ENCODE peak calls at places on chromosomes 12 and 14, in ten cellular contexts. C is upper lobe of left lung, G is astrocyte, Q is Karpas-422, O is A673, B is neural progenitor cell, Z is cardiac muscle cell, H is right atrium auricular region, U is uterus, K is stomach. J is an unnamed sample. For H3K9me3, the result is how much of the 10 kb centered on the place peaks cover.

GRCh38 chr14:99238234-99238633 is 33.8 kb downstream of the BCL11B start:
- DNase-seq in C (no peak), G (no peak), Q (no peak), O (no peak), B (no peak), Z (no peak), H (no peak), U (no peak), K (no peak), J (no peak)

GRCh38 chr12:49288412-49288853 is 6.5 kb upstream of the PRPH start:
- DNase-seq in C (no peak), G (no peak), Q (peak), O (peak), B (peak), Z (peak), H (peak), U (peak), K (peak), J (no peak)

GRCh38 chr14:101709533-101709881 is 52.0 kb upstream of the PPP2R5C start:
- DNase-seq in C (no peak), G (no peak), Q (no peak), O (no peak), B (no peak), Z (no peak), H (no peak), U (no peak), K (peak), J (no peak)

GRCh38 chr12:17062296-17063061 is 456.5 kb upstream of the LMO3 start:
- DNase-seq in C (no peak), G (no peak), Q (no peak), O (peak), B (no peak), Z (no peak), H (no peak), U (no peak), K (no peak), J (no peak)

GRCh38 chr12:659090-659683 is 4.1 kb downstream of the NINJ2 start:
- DNase-seq in C (no peak), G (no peak), Q (peak), O (no peak), B (peak), Z (no peak), H (no peak), U (no peak), K (no peak), J (no peak)

GRCh38 chr14:74437654-74438053 is 11.6 kb upstream of the SYNDIG1L start:
- DNase-seq in C (no peak), G (no peak), Q (no peak), O (no peak), B (peak), Z (peak), H (no peak), U (no peak), K (no peak), J (no peak)

GRCh38 chr14:55151601-55152000 is 22.5 kb downstream of the LGALS3 start:
- DNase-seq in C (no peak), G (no peak), Q (no peak), O (no peak), B (no peak), Z (no peak), H (no peak), U (no peak), K (no peak), J (no peak)

GRCh38 chr12:40225337-40225983 is 663 bp downstream of the LRRK2 start:
- DNase-seq in C (no peak), G (no peak), Q (no peak), O (no peak), B (no peak), Z (no peak), H (no peak), U (no peak), K (no peak), J (no peak)

GRCh38 chr14:30034049-30034635 is 106.5 kb upstream of the PRKD1 start:
- DNase-seq in C (no peak), G (peak), Q (no peak), O (no peak), B (peak), Z (no peak), H (no peak), U (no peak), K (no peak), J (no peak)

GRCh38 chr14:21042918-21043317 is 756 bp downstream of the RNASE7 start:
- DNase-seq in C (no peak), G (no peak), Q (no peak), O (no peak), B (no peak), Z (no peak), H (no peak), U (no peak), K (no peak), J (no peak)

GRCh38 chr12:106632797-106633450 is 50.1 kb downstream of the RFX4 start:
- DNase-seq in C (no peak), G (no peak), Q (no peak), O (no peak), B (no peak), Z (no peak), H (no peak), U (no peak), K (no peak), J (no peak)

GRCh38 chr14:40909906-40910305 is 696.8 kb upstream of the LRFN5 start:
- DNase-seq in C (no peak), G (no peak), Q (no peak), O (no peak), B (peak), Z (peak), H (no peak), U (no peak), K (no peak), J (no peak)

GRCh38 chr14:104184911-104185499 is 46.6 kb downstream of the KIF26A start:
- DNase-seq in C (peak), G (no peak), Q (no peak), O (no peak), B (no peak), Z (no peak), H (no peak), U (peak), K (no peak), J (no peak)

GRCh38 chr14:61811882-61812346 is 49.7 kb downstream of the SNAPC1 start:
- DNase-seq in C (no peak), G (no peak), Q (no peak), O (no peak), B (no peak), Z (no peak), H (no peak), U (no peak), K (no peak), J (no peak)
- H3K27ac ChIP-seq in C (no peak), G (no peak), Q (no peak), O (no peak), B (no peak), Z (no peak), H (no peak), U (no peak), K (no peak), J (no peak)

DNA sequence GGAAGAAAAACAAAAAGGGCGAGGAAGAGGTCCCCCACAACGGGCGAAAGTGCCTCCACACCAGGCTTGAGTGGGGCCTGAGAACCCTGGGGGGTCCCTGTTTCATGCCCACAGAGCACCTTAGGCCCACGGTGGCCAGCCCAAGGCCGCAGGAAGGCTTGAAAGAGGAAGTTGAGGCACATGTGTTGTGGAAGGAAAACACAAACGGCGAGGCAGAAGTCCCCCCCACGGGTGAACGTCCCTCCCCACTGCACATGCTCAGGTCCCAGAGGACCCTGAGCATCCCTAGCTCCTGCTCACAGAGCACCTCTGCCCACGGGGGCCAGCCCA is 371.5 kb downstream of the ALG10 start:
- DNase-seq in C (no peak), G (no peak), Q (no peak), O (no peak), B (no peak), Z (no peak), H (no peak), U (no peak), K (peak), J (no peak)
- H3K9me3 ChIP-seq in C (under half), G (under half), Q (under half), O (under half), B (under half), Z (under half), H (under half), U (under half), K (under half), J (under half)

DNA sequence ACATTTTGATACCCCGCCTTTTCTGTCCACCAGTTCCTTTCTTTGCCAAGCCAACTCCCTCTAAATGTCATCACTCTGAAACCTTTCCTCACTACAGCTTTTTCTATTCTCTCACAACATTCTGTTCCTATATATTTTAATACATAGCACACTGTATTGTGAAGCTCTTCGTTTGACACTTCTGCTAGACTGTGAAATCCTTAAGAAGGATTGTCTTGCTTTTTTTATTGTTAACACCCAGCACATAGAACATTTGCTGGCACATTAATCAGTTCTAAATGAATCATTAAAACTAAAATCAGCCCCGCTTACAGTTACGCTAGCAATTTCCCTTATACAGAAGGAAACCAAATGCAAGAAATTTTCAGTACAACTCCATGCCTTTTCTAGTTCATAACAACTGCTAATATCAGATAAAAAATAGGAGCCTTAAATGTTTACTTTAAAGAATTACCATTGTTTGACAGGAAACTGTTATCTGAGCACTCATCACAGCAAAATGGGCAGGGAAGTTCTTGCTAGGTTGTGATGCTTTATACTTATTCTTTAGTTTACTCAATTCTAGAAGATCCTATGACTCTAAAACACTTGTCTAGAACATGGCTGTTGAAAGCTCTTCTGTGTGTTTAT is 93.5 kb downstream of the PPP1R12A start:
- DNase-seq in C (no peak), G (no peak), Q (no peak), O (no peak), B (no peak), Z (no peak), H (no peak), U (no peak), K (no peak), J (no peak)
- H3K27ac ChIP-seq in C (peak), G (no peak), Q (no peak), O (no peak), B (no peak), Z (peak), H (no peak), U (no peak), K (no peak), J (no peak)

GRCh38 chr12:117778656-117779055 is 190.1 kb downstream of the KSR2 start:
- DNase-seq in C (no peak), G (no peak), Q (no peak), O (no peak), B (no peak), Z (no peak), H (no peak), U (no peak), K (no peak), J (no peak)

DNA sequence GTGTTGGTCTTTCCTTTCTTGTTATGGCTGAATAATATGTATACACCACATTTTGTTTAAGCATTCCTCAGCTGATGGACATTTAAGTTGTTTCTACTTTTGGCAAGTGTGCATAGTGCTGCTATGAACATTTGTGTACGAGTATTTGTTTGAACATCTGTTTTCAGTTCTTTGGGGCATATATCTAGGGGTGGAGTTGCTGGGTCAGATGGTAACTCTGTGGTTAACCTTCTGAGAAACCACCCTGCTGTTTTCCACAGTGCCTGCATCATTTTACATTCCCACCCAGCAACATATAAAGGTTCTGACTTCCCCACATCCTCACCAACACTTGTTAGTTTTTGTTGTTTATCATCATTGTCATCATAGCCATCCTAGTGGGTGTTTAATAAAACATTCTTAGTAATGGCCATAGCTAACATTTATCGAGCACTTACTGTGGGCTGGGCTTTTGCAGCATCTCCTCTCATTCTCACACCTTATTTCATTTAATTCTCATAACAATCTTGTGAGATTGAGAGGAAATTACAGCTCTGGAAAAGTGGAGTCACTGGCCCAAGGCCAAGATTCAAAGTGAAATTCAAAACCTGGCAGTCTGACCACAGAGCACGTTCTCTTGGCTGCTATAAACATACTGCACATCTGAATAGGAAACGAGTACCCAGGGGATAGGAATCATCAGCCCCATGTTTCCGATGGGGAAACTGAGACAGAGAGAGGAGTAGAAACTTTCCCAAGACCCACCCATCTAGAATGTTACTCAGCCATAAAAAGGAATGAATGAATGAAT is 193.6 kb downstream of the KSR2 start:
- DNase-seq in C (no peak), G (peak), Q (no peak), O (no peak), B (no peak), Z (no peak), H (no peak), U (no peak), K (no peak), J (no peak)
- H3K9me3 ChIP-seq in C (under half), G (under half), Q (under half), O (under half), B (under half), Z (under half), H (under half), U (under half), K (under half), J (under half)

J was measured in thoracic aorta.